ENCODE peak calls at places on chromosomes 12 and 14, in eight cellular contexts. N, K, Z, T, A, S, P and Y are unnamed samples.

GRCh38 chr12:93862424-93862823 is 185.2 kb downstream of the CRADD start:
- DNase-seq in N (no peak), K (no peak), Z (no peak), T (no peak), A (no peak), S (no peak), P (peak), Y (no peak)

GRCh38 chr12:46891306-46891705 is 65.5 kb upstream of the SLC38A4 start:
- DNase-seq in N (no peak), K (no peak), Z (no peak), T (peak), A (peak), S (no peak), P (no peak), Y (no peak)

GRCh38 chr14:100827751-100828447 is 2.0 kb downstream of the MEG3 start:
- DNase-seq in N (no peak), K (no peak), Z (no peak), T (no peak), A (peak), S (peak), P (no peak), Y (no peak)

GRCh38 chr12:15956413-15957185 is 45.5 kb downstream of the DERA start:
- DNase-seq in N (no peak), K (no peak), Z (no peak), T (no peak), A (peak), S (peak), P (no peak), Y (no peak)

GRCh38 chr12:79988368-79988767 is 53.5 kb upstream of the PPP1R12A start:
- DNase-seq in N (no peak), K (no peak), Z (no peak), T (no peak), A (peak), S (no peak), P (no peak), Y (no peak)

GRCh38 chr14:51507556-51508511 is 143.9 kb upstream of the FRMD6 start:
- DNase-seq in N (peak), K (peak), Z (no peak), T (peak), A (no peak), S (no peak), P (no peak), Y (no peak)

GRCh38 chr12:106839343-106839742 is 64.9 kb downstream of the RIC8B start:
- DNase-seq in N (no peak), K (no peak), Z (no peak), T (no peak), A (no peak), S (no peak), P (no peak), Y (no peak)

GRCh38 chr12:77122661-77123060 is 57.3 kb upstream of the E2F7 start:
- DNase-seq in N (no peak), K (no peak), Z (no peak), T (no peak), A (no peak), S (no peak), P (no peak), Y (no peak)

GRCh38 chr12:5395443-5396401 is 36.2 kb upstream of the NTF3 start:
- DNase-seq in N (no peak), K (no peak), Z (no peak), T (no peak), A (no peak), S (no peak), P (peak), Y (no peak)

GRCh38 chr12:69688496-69689427 is 10.3 kb downstream of the BEST3 start:
- DNase-seq in N (peak), K (peak), Z (peak), T (peak), A (peak), S (peak), P (no peak), Y (peak)

GRCh38 chr14:100028990-100029677 is 36.1 kb upstream of the EVL start:
- DNase-seq in N (no peak), K (no peak), Z (no peak), T (no peak), A (peak), S (no peak), P (no peak), Y (no peak)

GRCh38 chr14:28784262-28785021 is 17.9 kb downstream of the FOXG1 start:
- DNase-seq in N (no peak), K (no peak), Z (no peak), T (no peak), A (no peak), S (no peak), P (no peak), Y (no peak)

GRCh38 chr12:125220404-125221273 is 155.4 kb downstream of the AACS start:
- DNase-seq in N (no peak), K (peak), Z (no peak), T (no peak), A (no peak), S (no peak), P (no peak), Y (no peak)

GRCh38 chr12:108757842-108758241 is 26.5 kb upstream of the CORO1C start:
- DNase-seq in N (no peak), K (no peak), Z (no peak), T (no peak), A (no peak), S (peak), P (no peak), Y (no peak)

GRCh38 chr12:12467701-12468218 is 94.9 kb downstream of the DUSP16 start:
- DNase-seq in N (no peak), K (no peak), Z (no peak), T (no peak), A (no peak), S (no peak), P (no peak), Y (peak)

GRCh38 chr14:44030963-44031362 is 476.1 kb downstream of the FSCB start:
- DNase-seq in N (no peak), K (peak), Z (peak), T (no peak), A (no peak), S (no peak), P (no peak), Y (no peak)

GRCh38 chr12:6171409-6172015 is 28.7 kb upstream of the CD9 start:
- DNase-seq in N (peak), K (no peak), Z (no peak), T (peak), A (no peak), S (no peak), P (no peak), Y (no peak)

GRCh38 chr12:111756681-111757080 is 10.1 kb upstream of the ALDH2 start:
- DNase-seq in N (peak), K (no peak), Z (no peak), T (no peak), A (no peak), S (no peak), P (no peak), Y (no peak)

GRCh38 chr14:50363734-50364113 is 33.0 kb downstream of the CDKL1 start:
- DNase-seq in N (no peak), K (no peak), Z (no peak), T (no peak), A (no peak), S (no peak), P (no peak), Y (peak)

GRCh38 chr12:7667025-7667575 is 1.4 kb upstream of the APOBEC1 start:
- DNase-seq in N (no peak), K (peak), Z (no peak), T (no peak), A (peak), S (peak), P (no peak), Y (no peak)

GRCh38 chr12:68420225-68421008 is 88.3 kb upstream of the MDM1 start:
- DNase-seq in N (peak), K (no peak), Z (no peak), T (no peak), A (no peak), S (no peak), P (no peak), Y (no peak)
- H3K27ac ChIP-seq in N (peak), K (no peak), Z (no peak), T (no peak), A (no peak), S (no peak), P (peak), Y (no peak)

GRCh38 chr12:74021937-74022336 is 515.7 kb upstream of the ATXN7L3B start:
- DNase-seq in N (peak), K (peak), Z (peak), T (no peak), A (peak), S (peak), P (no peak), Y (no peak)
- TF ChIP-seq CTCF in N (peak), K (peak), Z (peak), T (peak), A (peak), S (peak), P (no peak), Y (peak)

GRCh38 chr14:34713122-34713680 is 1.2 kb downstream of the CFL2 start:
- DNase-seq in N (no peak), K (no peak), Z (no peak), T (no peak), A (no peak), S (no peak), P (no peak), Y (no peak)

GRCh38 chr14:34715108-34715863 is 893 bp upstream of the CFL2 start:
- DNase-seq in N (no peak), K (no peak), Z (no peak), T (no peak), A (no peak), S (no peak), P (no peak), Y (no peak)

GRCh38 chr14:34714320-34715107 is at the start of gene CFL2:
- DNase-seq in N (peak), K (peak), Z (peak), T (peak), A (peak), S (peak), P (peak), Y (peak)

GRCh38 chr14:34711808-34712712 is 2.3 kb downstream of the CFL2 start:
- DNase-seq in N (no peak), K (no peak), Z (no peak), T (no peak), A (no peak), S (no peak), P (no peak), Y (no peak)

DNA sequence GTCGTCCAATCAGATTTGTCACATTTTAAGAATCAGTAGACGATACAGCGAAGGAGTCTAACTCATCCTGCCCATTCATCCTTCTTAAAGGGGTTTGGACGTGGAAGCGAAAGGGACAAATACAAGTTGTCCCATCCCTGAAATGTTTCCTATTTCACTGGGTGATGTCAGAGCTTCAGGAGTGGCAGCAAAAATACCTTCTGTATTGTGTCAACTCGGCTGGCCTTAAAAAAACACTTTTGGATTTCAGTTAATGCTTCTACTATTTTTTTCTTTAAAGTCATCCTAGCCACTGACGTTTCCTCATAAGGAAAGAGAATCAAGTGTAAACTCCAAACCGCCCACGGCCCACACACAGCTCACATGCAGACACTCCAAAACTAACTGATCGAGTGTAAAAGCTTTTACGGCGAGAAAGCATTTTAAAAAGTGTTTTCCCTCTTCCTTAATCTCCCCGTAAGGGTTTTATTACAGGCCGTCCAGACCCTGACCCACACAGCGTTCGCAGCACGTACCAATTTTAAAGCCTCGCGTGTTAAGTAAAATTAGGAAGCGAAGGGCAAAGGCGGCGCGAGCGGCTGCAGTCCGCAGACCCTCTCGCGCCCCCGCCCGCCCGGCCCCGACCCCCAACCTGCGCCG is 593 bp downstream of the CFL2 start:
- DNase-seq in N (peak), K (peak), Z (no peak), T (no peak), A (peak), S (peak), P (no peak), Y (no peak)
- H3K27ac ChIP-seq in N (peak), K (peak), Z (peak), T (peak), A (peak), S (peak), P (peak), Y (no peak)

DNA sequence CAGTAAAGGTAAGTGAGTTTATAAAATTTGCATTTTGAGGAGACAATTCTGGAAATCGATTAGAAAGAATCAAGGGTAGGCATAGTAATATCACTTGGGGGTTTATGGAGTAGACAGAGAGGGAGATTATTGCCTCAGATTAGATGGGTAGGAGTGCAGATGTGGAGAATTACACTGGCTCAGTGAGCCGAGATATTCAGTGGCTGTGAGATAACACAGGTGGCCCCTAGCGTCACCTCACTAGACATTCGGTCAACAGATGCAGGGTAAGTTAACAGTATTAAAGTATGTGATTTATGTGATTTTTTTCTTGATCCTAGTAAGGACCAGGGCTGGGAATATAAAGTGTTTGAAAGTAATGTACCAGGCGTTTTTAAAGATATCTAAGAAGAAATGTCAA is 39.6 kb upstream of the KLRD1 start:
- DNase-seq in N (no peak), K (no peak), Z (no peak), T (no peak), A (no peak), S (no peak), P (no peak), Y (no peak)
- TF ChIP-seq CTCF in N (no peak), K (no peak), Z (no peak), T (no peak), A (no peak), S (no peak), P (no peak), Y (no peak)